ENCODE peak calls at places on chromosomes 4 and X, in nine cellular contexts. V, F, T, C, Y, M, J, S and K are unnamed samples. For H3K27me3, the result is how much of the 10 kb centered on the place peaks cover.

GRCh38 chr4:97589481-97590196 is 553.6 kb downstream of the STPG2 start:
- DNase-seq in Y (no peak), J (no peak), M (no peak), S (no peak), V (no peak), C (no peak), T (no peak), F (no peak), K (no peak)

GRCh38 chr4:103204114-103204513 is 6.0 kb upstream of the CENPE start:
- DNase-seq in V (no peak), T (peak), M (no peak), Y (no peak), S (no peak), F (no peak), C (peak), J (peak), K (no peak)

GRCh38 chrX:16185725-16186136 is 18.4 kb downstream of the MAGEB17 start:
- DNase-seq in Y (no peak), M (no peak), S (no peak), V (no peak), C (peak), F (no peak), T (peak), J (no peak), K (no peak)

GRCh38 chr4:100189820-100190642 is at the start of gene DDIT4L:
- DNase-seq in T (peak), F (no peak), M (peak), Y (peak), S (peak), C (peak), J (peak), V (peak), K (no peak)

GRCh38 chrX:40083979-40084359 is 13.8 kb downstream of the BCOR start:
- DNase-seq in Y (no peak), C (no peak), J (no peak), T (no peak), S (no peak), M (no peak), F (no peak), V (no peak), K (no peak)

GRCh38 chr4:125115476-125115875 is 199.3 kb upstream of the FAT4 start:
- DNase-seq in M (no peak), F (no peak), J (no peak), C (peak), V (no peak), Y (no peak), S (no peak), T (peak), K (no peak)

GRCh38 chrX:99603076-99603814 is 806.8 kb downstream of the PCDH19 start:
- DNase-seq in C (no peak), S (no peak), Y (no peak), J (peak), V (no peak), T (no peak), M (no peak), F (no peak), K (no peak)

GRCh38 chrX:3603026-3603661 is 110.3 kb downstream of the PRKX start:
- DNase-seq in T (no peak), M (no peak), V (no peak), S (no peak), C (no peak), J (no peak), F (no peak), Y (no peak), K (no peak)

GRCh38 chr4:183588169-183588675 is 70.8 kb downstream of the RWDD4 start:
- DNase-seq in S (no peak), Y (no peak), J (no peak), V (no peak), C (peak), F (no peak), M (no peak), T (peak), K (no peak)

GRCh38 chr4:131302108-131302507 is 1847.0 kb upstream of the PCDH10 start:
- DNase-seq in F (no peak), C (no peak), V (no peak), S (no peak), T (no peak), J (peak), Y (no peak), M (no peak), K (no peak)

GRCh38 chr4:78665216-78665615 is 110.9 kb upstream of the BMP2K start:
- DNase-seq in M (no peak), F (no peak), Y (no peak), S (no peak), V (no peak), J (no peak), C (no peak), T (no peak), K (no peak)

GRCh38 chr4:128810331-128810870 is 901 bp downstream of the JADE1 start:
- DNase-seq in F (peak), Y (peak), J (peak), S (no peak), V (peak), T (peak), C (peak), M (peak), K (no peak)

GRCh38 chr4:176709417-176709816 is 83.3 kb downstream of the VEGFC start:
- DNase-seq in J (no peak), Y (no peak), S (no peak), C (peak), M (no peak), F (no peak), T (no peak), V (no peak), K (no peak)

GRCh38 chrX:11558972-11559371 is 106.7 kb downstream of the ARHGAP6 start:
- DNase-seq in Y (no peak), J (peak), V (peak), S (no peak), T (no peak), C (no peak), M (peak), F (peak), K (no peak)

GRCh38 chr4:78092850-78093249 is 35.7 kb downstream of the FRAS1 start:
- DNase-seq in S (no peak), Y (no peak), J (peak), C (no peak), F (no peak), M (no peak), V (no peak), T (no peak), K (no peak)

GRCh38 chrX:43643662-43644061 is 12.4 kb upstream of the MAOA start:
- DNase-seq in C (no peak), V (no peak), F (no peak), Y (no peak), J (no peak), T (no peak), M (no peak), S (no peak), K (no peak)

GRCh38 chrX:43641691-43642090 is 14.4 kb upstream of the MAOA start:
- DNase-seq in F (no peak), M (no peak), C (no peak), S (no peak), J (no peak), V (no peak), T (no peak), Y (no peak), K (no peak)

GRCh38 chrX:43646800-43647199 is 9.3 kb upstream of the MAOA start:
- DNase-seq in M (no peak), Y (no peak), C (no peak), J (peak), S (no peak), T (no peak), F (no peak), V (no peak), K (no peak)

GRCh38 chrX:43643201-43643600 is 12.9 kb upstream of the MAOA start:
- DNase-seq in S (no peak), M (no peak), T (no peak), Y (no peak), F (no peak), V (no peak), C (peak), J (no peak), K (no peak)

GRCh38 chrX:43644124-43644701 is 11.9 kb upstream of the MAOA start:
- DNase-seq in V (no peak), T (peak), C (peak), S (no peak), J (peak), F (no peak), Y (no peak), M (no peak), K (no peak)
- H3K27ac ChIP-seq in V (no peak), T (no peak), C (no peak), S (no peak), J (no peak), F (no peak), Y (no peak), M (no peak), K (peak)

GRCh38 chr4:145888393-145888792 is 50.2 kb downstream of the ZNF827 start:
- DNase-seq in Y (no peak), F (no peak), J (no peak), C (no peak), V (no peak), T (no peak), M (no peak), S (no peak), K (no peak)

GRCh38 chr4:145886871-145887240 is 51.8 kb downstream of the ZNF827 start:
- DNase-seq in Y (no peak), C (no peak), S (no peak), F (no peak), T (no peak), J (no peak), V (no peak), M (no peak), K (no peak)

GRCh38 chr4:145884775-145885174 is 53.8 kb downstream of the ZNF827 start:
- DNase-seq in M (no peak), C (no peak), F (no peak), J (no peak), Y (no peak), S (no peak), V (no peak), T (no peak), K (no peak)

GRCh38 chr4:145885666-145886065 is 53.0 kb downstream of the ZNF827 start:
- DNase-seq in M (no peak), Y (no peak), S (no peak), V (no peak), F (no peak), T (no peak), C (no peak), J (no peak), K (no peak)

DNA sequence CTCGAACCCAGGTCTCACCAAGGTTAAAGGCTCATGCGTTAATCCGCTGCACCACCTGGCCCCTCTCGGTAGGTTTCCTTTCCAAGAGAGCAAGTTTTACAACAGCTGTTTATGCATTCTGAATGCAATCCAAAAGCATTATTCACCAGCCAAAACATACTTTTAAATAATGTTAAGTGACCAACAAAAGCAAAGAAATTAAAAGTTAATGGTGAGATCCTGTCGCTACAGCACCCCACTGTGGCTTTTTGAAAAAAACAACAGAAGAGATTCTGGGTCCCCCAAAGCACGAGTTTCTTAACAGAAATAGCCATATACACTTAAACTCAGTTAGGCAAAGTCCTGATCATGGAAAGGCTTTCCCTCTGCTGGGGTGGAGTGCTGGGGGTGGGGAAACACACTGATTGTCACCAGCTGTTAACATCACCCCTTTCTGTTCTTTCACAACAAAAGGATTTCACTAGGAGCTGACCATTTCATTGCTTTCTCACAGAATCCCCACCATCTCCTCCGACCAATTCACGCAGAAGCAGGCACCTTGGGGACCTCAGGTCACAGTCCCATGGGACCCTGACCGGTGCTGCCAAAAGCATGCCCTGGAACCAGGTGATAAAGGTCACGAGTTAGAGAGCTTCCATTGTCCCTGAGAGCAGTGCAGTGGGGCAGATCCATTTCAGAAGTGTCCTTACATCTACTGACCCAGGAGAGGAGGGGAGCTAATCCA is 51.2 kb downstream of the ZNF827 start:
- DNase-seq in Y (no peak), S (no peak), M (no peak), V (no peak), F (no peak), J (no peak), C (peak), T (peak), K (no peak)
- TF ChIP-seq CTCF in Y (no peak), S (no peak), M (no peak), V (no peak), F (no peak), J (no peak), C (peak), T (no peak), K (no peak)

DNA sequence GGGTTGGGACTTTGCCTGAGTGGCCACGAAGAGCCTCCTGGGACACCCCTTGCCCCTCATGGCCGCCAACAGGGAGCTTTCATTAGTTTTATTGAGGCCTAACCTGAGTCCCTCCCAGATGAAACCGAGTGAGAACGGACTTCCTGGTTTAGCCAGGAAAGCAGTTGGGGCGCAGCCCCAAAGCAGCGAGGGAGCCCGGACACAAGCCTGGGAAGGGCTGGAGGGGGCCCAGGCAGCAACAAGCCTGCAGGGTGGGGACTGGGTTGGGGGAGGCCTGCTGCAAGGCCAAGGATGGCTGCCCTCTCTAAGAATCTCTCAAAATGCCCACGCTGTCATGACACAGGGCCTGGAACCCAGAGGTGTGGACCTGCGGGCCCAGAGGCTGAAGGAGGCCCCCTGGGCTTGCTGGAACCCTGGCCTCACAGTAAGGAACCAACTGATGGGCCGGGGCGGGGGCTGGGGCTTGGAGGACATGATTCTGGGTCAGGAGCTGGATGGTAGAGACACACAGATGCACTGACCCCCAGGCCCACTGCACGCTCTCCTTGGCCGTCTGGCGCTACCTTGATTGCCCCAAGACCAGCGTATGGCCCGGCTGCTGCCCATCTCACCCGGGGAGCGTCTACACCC is 5.8 kb downstream of the HMX1 start:
- DNase-seq in F (no peak), Y (no peak), S (no peak), J (no peak), C (no peak), T (no peak), V (no peak), M (no peak), K (no peak)
- H3K27me3 ChIP-seq in F (under half), Y (under half), S (half or more), J (half or more), C (half or more), T (under half), V (under half), M (half or more), K (under half)

GRCh38 chrX:132025085-132025484 is 2.0 kb downstream of the STK26 start:
- DNase-seq in F (no peak), V (no peak), Y (no peak), C (no peak), J (peak), M (no peak), S (no peak), T (no peak), K (no peak)
- H3K27ac ChIP-seq in F (no peak), V (no peak), Y (no peak), C (peak), J (no peak), M (no peak), S (no peak), T (no peak), K (no peak)

GRCh38 chrX:23332888-23333821 is 1.5 kb upstream of the PTCHD1 start:
- DNase-seq in Y (no peak), J (peak), V (no peak), F (no peak), M (no peak), C (no peak), S (no peak), T (no peak), K (no peak)

GRCh38 chrX:23332101-23332887 is 2.4 kb upstream of the PTCHD1 start:
- DNase-seq in C (no peak), J (peak), Y (no peak), V (no peak), M (no peak), S (no peak), F (no peak), T (peak), K (no peak)

GRCh38 chrX:23334536-23334870 is at the start of gene PTCHD1:
- DNase-seq in V (peak), Y (no peak), M (no peak), F (no peak), C (no peak), S (no peak), J (no peak), T (no peak), K (no peak)

GRCh38 chrX:23333842-23334535 is 660 bp upstream of the PTCHD1 start:
- DNase-seq in J (peak), C (no peak), V (no peak), M (no peak), T (no peak), Y (no peak), S (no peak), F (no peak), K (no peak)

GRCh38 chrX:23334871-23335599 is 386 bp downstream of the PTCHD1 start:
- DNase-seq in V (no peak), S (no peak), C (no peak), M (no peak), Y (no peak), T (no peak), F (no peak), J (peak), K (no peak)
- TF ChIP-seq CTCF in V (no peak), S (no peak), C (no peak), M (no peak), Y (no peak), T (no peak), F (no peak), J (no peak), K (no peak)

GRCh38 chr4:30941641-30942040 is 221.5 kb downstream of the PCDH7 start:
- DNase-seq in S (no peak), T (no peak), J (no peak), V (no peak), F (no peak), C (no peak), M (no peak), Y (no peak), K (no peak)
- H3K27me3 ChIP-seq in S (under half), T (under half), J (under half), V (under half), F (under half), C (under half), M (under half), Y (under half), K (under half)

DNA sequence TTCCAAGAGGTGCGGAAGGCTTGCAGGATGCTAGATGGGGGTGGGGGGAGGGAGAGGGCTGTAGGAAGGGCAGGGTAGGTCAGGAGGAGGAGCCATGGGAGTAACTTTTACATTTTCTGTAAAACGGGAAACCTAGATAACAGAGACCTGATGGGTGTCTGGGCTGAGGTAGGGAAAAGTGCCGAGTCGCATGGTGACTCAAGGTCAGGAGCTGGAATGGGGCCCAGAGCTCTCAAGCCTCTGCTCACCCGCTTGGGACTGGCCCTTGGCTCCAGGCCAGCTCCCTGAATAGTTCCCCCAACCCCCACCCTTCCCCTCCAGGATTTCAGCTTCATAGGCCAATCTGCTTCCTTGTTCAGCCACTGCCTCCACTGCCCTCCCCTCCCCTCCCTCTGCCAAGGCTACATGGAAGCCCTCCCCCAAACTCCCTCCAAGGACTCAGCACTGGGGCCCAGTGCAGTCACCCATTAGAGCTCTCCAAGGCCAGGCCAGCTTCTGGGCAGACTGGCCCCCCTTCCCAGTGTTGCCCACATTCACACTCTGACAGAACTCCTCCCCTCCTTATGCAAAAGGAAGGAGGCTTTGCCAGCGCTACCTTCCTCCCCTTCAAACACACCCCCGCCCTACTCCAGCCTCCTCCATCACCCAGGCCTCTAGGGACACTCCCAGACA is 43.6 kb downstream of the TSC22D3 start:
- DNase-seq in T (peak), S (peak), M (peak), V (peak), C (peak), J (peak), F (no peak), Y (peak), K (peak)
- H3K27ac ChIP-seq in T (no peak), S (peak), M (peak), V (peak), C (peak), J (no peak), F (no peak), Y (peak), K (peak)

DNA sequence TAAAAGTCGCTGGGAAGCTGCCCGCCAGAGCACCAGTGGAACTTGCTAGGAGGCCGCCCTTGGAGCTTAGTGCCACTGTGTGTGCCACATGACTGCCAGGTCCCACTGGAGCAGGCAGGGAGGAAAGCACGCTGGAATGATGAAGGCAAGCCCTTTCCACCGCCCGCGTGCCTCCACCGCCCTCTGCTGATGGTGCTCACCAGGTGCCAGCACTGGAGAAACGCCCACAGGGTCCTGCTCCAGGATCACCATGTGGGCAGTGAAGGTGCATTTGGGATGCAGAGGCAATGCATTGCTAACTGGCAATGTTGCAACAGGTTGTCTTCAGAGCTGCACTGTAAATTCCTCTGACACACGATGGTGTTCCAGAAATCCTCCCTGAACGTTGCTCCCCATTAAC is 76.3 kb downstream of the SHROOM2 start:
- DNase-seq in S (no peak), T (no peak), M (no peak), C (no peak), V (no peak), F (no peak), J (no peak), Y (no peak), K (no peak)
- TF ChIP-seq CTCF in S (no peak), T (no peak), M (no peak), C (no peak), V (no peak), F (no peak), J (no peak), Y (no peak), K (no peak)

DNA sequence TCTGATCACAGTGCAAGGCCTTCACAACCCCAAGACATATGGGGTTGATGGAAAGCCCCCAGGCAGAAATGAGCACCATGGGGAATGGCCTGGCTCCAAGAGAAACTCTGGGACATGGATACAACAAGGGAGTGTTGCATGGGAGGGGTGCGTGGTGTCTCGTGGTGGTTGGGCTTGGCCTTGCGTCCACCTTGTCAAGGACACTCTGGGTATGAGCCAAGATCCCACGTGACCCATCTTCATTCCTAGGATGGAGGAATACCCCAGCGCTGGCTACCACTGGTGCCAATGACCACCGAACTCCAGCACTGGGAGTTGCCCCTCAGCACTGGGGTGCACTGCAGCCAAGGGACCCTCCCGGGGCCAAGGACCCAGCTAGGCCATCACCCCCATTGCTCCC is 267.5 kb upstream of the AGTR2 start:
- DNase-seq in C (no peak), F (no peak), M (no peak), Y (no peak), V (no peak), S (no peak), T (no peak), J (no peak), K (no peak)
- H3K27me3 ChIP-seq in C (under half), F (under half), M (under half), Y (under half), V (under half), S (under half), T (under half), J (under half), K (under half)